ENCODE peak calls at places on chromosomes 11 and 22, in six cellular contexts. V is kidney; W is left ventricle myocardium inferior; F is stimulated activated CD8-positive, alpha-beta memory T cell treated with anti-CD3 and anti-CD28 coated beads, Interleukin-15, amount 100 ng/mL, for 1 hour; Q is hypothalamus; Y is Right ventricle myocardium superior. I is an unnamed sample.

GRCh38 chr11:44057340-44057739 is 8.7 kb upstream of the ACCS start:
- DNase-seq in W (no peak), F (no peak), Y (no peak), V (no peak), Q (no peak), I (no peak)

GRCh38 chr11:68312780-68313573 is 586 bp downstream of the LRP5 start:
- DNase-seq in W (no peak), V (no peak), Q (no peak), Y (no peak), F (no peak), I (no peak)

GRCh38 chr11:86919557-86920210 is 35.5 kb downstream of the FZD4 start:
- DNase-seq in F (no peak), W (no peak), Y (no peak), Q (no peak), V (no peak), I (peak)

GRCh38 chr22:39820266-39820665 is 73.3 kb downstream of the ENTHD1 start:
- DNase-seq in Y (no peak), Q (no peak), V (no peak), F (no peak), W (no peak), I (peak)

GRCh38 chr22:30691204-30691603 is 3.5 kb upstream of the OSBP2 start:
- DNase-seq in F (no peak), V (no peak), Y (no peak), W (no peak), Q (no peak), I (no peak)

GRCh38 chr22:46072981-46073682 is 77.2 kb upstream of the PPARA start:
- DNase-seq in V (peak), F (no peak), Q (no peak), Y (no peak), W (peak), I (no peak)

GRCh38 chr11:112719736-112720525 is 241.3 kb upstream of the NCAM1 start:
- DNase-seq in W (no peak), F (no peak), V (no peak), Y (no peak), Q (no peak), I (peak)

GRCh38 chr22:25930710-25931353 is 188.8 kb downstream of the MYO18B start:
- DNase-seq in F (no peak), Q (no peak), Y (no peak), V (no peak), W (no peak), I (no peak)

GRCh38 chr22:20147286-20147988 is 3.4 kb downstream of the CCDC188 start:
- DNase-seq in F (no peak), V (no peak), W (no peak), Q (no peak), Y (no peak), I (no peak)

GRCh38 chr11:78033040-78033439 is 10.0 kb upstream of the KCTD14 start:
- DNase-seq in F (no peak), Q (no peak), W (no peak), Y (no peak), V (no peak), I (no peak)

GRCh38 chr11:119729581-119730346 is 764 bp upstream of the NECTIN1 start:
- DNase-seq in Q (no peak), F (no peak), W (peak), V (peak), Y (peak), I (peak)

GRCh38 chr11:20087118-20087521 is 73.2 kb downstream of the DBX1 start:
- DNase-seq in F (no peak), Y (no peak), W (no peak), Q (no peak), V (no peak), I (no peak)

GRCh38 chr11:10575999-10576398 is 7.5 kb upstream of the LYVE1 start:
- DNase-seq in Y (no peak), V (no peak), Q (no peak), F (no peak), W (no peak), I (no peak)

GRCh38 chr11:119262668-119263351 is 54.1 kb downstream of the MCAM start:
- DNase-seq in F (no peak), Q (no peak), W (no peak), Y (no peak), V (no peak), I (peak)

GRCh38 chr11:116642902-116643301 is 129.9 kb downstream of the BUD13 start:
- DNase-seq in Y (no peak), F (no peak), V (no peak), Q (no peak), W (no peak), I (no peak)

GRCh38 chr11:108886608-108887007 is 221.7 kb downstream of the DDX10 start:
- DNase-seq in W (no peak), F (no peak), Y (no peak), Q (no peak), V (no peak), I (no peak)

GRCh38 chr11:59178401-59178800 is 6.5 kb downstream of the DTX4 start:
- DNase-seq in V (no peak), F (no peak), Y (no peak), Q (no peak), W (no peak), I (no peak)

GRCh38 chr11:131859811-131860210 is 489.4 kb downstream of the NTM start:
- DNase-seq in Y (no peak), V (no peak), Q (no peak), F (no peak), W (no peak), I (peak)

GRCh38 chr11:837189-837989 is 4.6 kb downstream of the CD151 start:
- DNase-seq in W (no peak), F (no peak), Q (no peak), V (no peak), Y (no peak), I (no peak)